ENCODE peak calls at places on chromosomes 12 and 14, in nine cellular contexts. One of them, this sample, is unnamed.

GRCh38 chr12:121634836-121635235 is 8.5 kb downstream of the ORAI1 start:
- DNase-seq in NAMALWA: no peak
- DNase-seq in activated CD8-positive, alpha-beta T cell treated with anti-CD3 and anti-CD28 coated beads, Interleukin-2, amount 10 ng/mL, durations not matched to agents 7 days and 5 days: no peak
- DNase-seq in activated CD4-positive, alpha-beta T cell treated with anti-CD3 and anti-CD28 coated beads, Interleukin-2, amount 10 ng/mL, durations not matched to agents 7 days and 5 days: no peak
- DNase-seq in stimulated activated CD8-positive, alpha-beta memory T cell treated with anti-CD3 and anti-CD28 coated beads, Interleukin-15, amount 100 ng/mL, for 24 hours: no peak
- DNase-seq in germinal center: no peak
- DNase-seq in left colon: no peak
- DNase-seq in retina: no peak
- DNase-seq in stimulated activated naive CD4-positive, alpha-beta T cell: no peak
- DNase-seq in this sample: no peak

GRCh38 chr12:110349521-110350151 is 53.9 kb downstream of the ANAPC7 start:
- DNase-seq in NAMALWA: peak; percentile 55
- DNase-seq in stimulated activated CD8-positive, alpha-beta memory T cell treated with anti-CD3 and anti-CD28 coated beads, Interleukin-15, amount 100 ng/mL, for 24 hours: no peak
- DNase-seq in stimulated activated naive CD4-positive, alpha-beta T cell: peak; percentile 35
- DNase-seq in retina: no peak
- DNase-seq in left colon: no peak
- DNase-seq in germinal center: no peak
- DNase-seq in activated CD4-positive, alpha-beta T cell treated with anti-CD3 and anti-CD28 coated beads, Interleukin-2, amount 10 ng/mL, durations not matched to agents 7 days and 5 days: peak; percentile 59
- DNase-seq in activated CD8-positive, alpha-beta T cell treated with anti-CD3 and anti-CD28 coated beads, Interleukin-2, amount 10 ng/mL, durations not matched to agents 7 days and 5 days: peak; percentile 61
- DNase-seq in this sample: peak; percentile 42

GRCh38 chr14:98867726-98868125 is 404.3 kb downstream of the BCL11B start:
- DNase-seq in activated CD4-positive, alpha-beta T cell treated with anti-CD3 and anti-CD28 coated beads, Interleukin-2, amount 10 ng/mL, durations not matched to agents 7 days and 5 days: no peak
- DNase-seq in stimulated activated naive CD4-positive, alpha-beta T cell: no peak
- DNase-seq in germinal center: no peak
- DNase-seq in stimulated activated CD8-positive, alpha-beta memory T cell treated with anti-CD3 and anti-CD28 coated beads, Interleukin-15, amount 100 ng/mL, for 24 hours: no peak
- DNase-seq in retina: no peak
- DNase-seq in activated CD8-positive, alpha-beta T cell treated with anti-CD3 and anti-CD28 coated beads, Interleukin-2, amount 10 ng/mL, durations not matched to agents 7 days and 5 days: no peak
- DNase-seq in left colon: no peak
- DNase-seq in NAMALWA: no peak
- DNase-seq in this sample: no peak

GRCh38 chr12:13071305-13072280 is 27.4 kb downstream of the FAM234B start:
- DNase-seq in stimulated activated CD8-positive, alpha-beta memory T cell treated with anti-CD3 and anti-CD28 coated beads, Interleukin-15, amount 100 ng/mL, for 24 hours: no peak
- DNase-seq in stimulated activated naive CD4-positive, alpha-beta T cell: no peak
- DNase-seq in germinal center: no peak
- DNase-seq in activated CD4-positive, alpha-beta T cell treated with anti-CD3 and anti-CD28 coated beads, Interleukin-2, amount 10 ng/mL, durations not matched to agents 7 days and 5 days: no peak
- DNase-seq in activated CD8-positive, alpha-beta T cell treated with anti-CD3 and anti-CD28 coated beads, Interleukin-2, amount 10 ng/mL, durations not matched to agents 7 days and 5 days: no peak
- DNase-seq in NAMALWA: no peak
- DNase-seq in retina: no peak
- DNase-seq in left colon: no peak
- DNase-seq in this sample: no peak

GRCh38 chr14:55398679-55399078 is 13.0 kb downstream of the ATG14 start:
- DNase-seq in stimulated activated naive CD4-positive, alpha-beta T cell: no peak
- DNase-seq in germinal center: no peak
- DNase-seq in left colon: no peak
- DNase-seq in activated CD8-positive, alpha-beta T cell treated with anti-CD3 and anti-CD28 coated beads, Interleukin-2, amount 10 ng/mL, durations not matched to agents 7 days and 5 days: no peak
- DNase-seq in stimulated activated CD8-positive, alpha-beta memory T cell treated with anti-CD3 and anti-CD28 coated beads, Interleukin-15, amount 100 ng/mL, for 24 hours: no peak
- DNase-seq in activated CD4-positive, alpha-beta T cell treated with anti-CD3 and anti-CD28 coated beads, Interleukin-2, amount 10 ng/mL, durations not matched to agents 7 days and 5 days: no peak
- DNase-seq in retina: no peak
- DNase-seq in NAMALWA: no peak
- DNase-seq in this sample: no peak

GRCh38 chr14:24871302-24871701 is 178.6 kb downstream of the STXBP6 start:
- DNase-seq in activated CD4-positive, alpha-beta T cell treated with anti-CD3 and anti-CD28 coated beads, Interleukin-2, amount 10 ng/mL, durations not matched to agents 7 days and 5 days: no peak
- DNase-seq in stimulated activated naive CD4-positive, alpha-beta T cell: no peak
- DNase-seq in germinal center: no peak
- DNase-seq in NAMALWA: no peak
- DNase-seq in left colon: no peak
- DNase-seq in activated CD8-positive, alpha-beta T cell treated with anti-CD3 and anti-CD28 coated beads, Interleukin-2, amount 10 ng/mL, durations not matched to agents 7 days and 5 days: no peak
- DNase-seq in stimulated activated CD8-positive, alpha-beta memory T cell treated with anti-CD3 and anti-CD28 coated beads, Interleukin-15, amount 100 ng/mL, for 24 hours: no peak
- DNase-seq in retina: no peak
- DNase-seq in this sample: no peak

GRCh38 chr12:10220398-10221077 is 7.9 kb downstream of the GABARAPL1 start:
- DNase-seq in stimulated activated naive CD4-positive, alpha-beta T cell: no peak
- DNase-seq in left colon: peak; percentile 11
- DNase-seq in retina: no peak
- DNase-seq in activated CD8-positive, alpha-beta T cell treated with anti-CD3 and anti-CD28 coated beads, Interleukin-2, amount 10 ng/mL, durations not matched to agents 7 days and 5 days: no peak
- DNase-seq in germinal center: no peak
- DNase-seq in activated CD4-positive, alpha-beta T cell treated with anti-CD3 and anti-CD28 coated beads, Interleukin-2, amount 10 ng/mL, durations not matched to agents 7 days and 5 days: no peak
- DNase-seq in stimulated activated CD8-positive, alpha-beta memory T cell treated with anti-CD3 and anti-CD28 coated beads, Interleukin-15, amount 100 ng/mL, for 24 hours: no peak
- DNase-seq in NAMALWA: no peak
- DNase-seq in this sample: no peak

GRCh38 chr12:87981495-87981894 is 47.7 kb downstream of the C12orf50 start:
- DNase-seq in left colon: no peak
- DNase-seq in NAMALWA: no peak
- DNase-seq in activated CD8-positive, alpha-beta T cell treated with anti-CD3 and anti-CD28 coated beads, Interleukin-2, amount 10 ng/mL, durations not matched to agents 7 days and 5 days: no peak
- DNase-seq in germinal center: no peak
- DNase-seq in activated CD4-positive, alpha-beta T cell treated with anti-CD3 and anti-CD28 coated beads, Interleukin-2, amount 10 ng/mL, durations not matched to agents 7 days and 5 days: no peak
- DNase-seq in stimulated activated naive CD4-positive, alpha-beta T cell: no peak
- DNase-seq in stimulated activated CD8-positive, alpha-beta memory T cell treated with anti-CD3 and anti-CD28 coated beads, Interleukin-15, amount 100 ng/mL, for 24 hours: no peak
- DNase-seq in retina: no peak
- DNase-seq in this sample: no peak

GRCh38 chr12:26918321-26919215 is 19.2 kb downstream of the INTS13 start:
- DNase-seq in left colon: no peak
- DNase-seq in germinal center: no peak
- DNase-seq in retina: peak; percentile 6
- DNase-seq in activated CD4-positive, alpha-beta T cell treated with anti-CD3 and anti-CD28 coated beads, Interleukin-2, amount 10 ng/mL, durations not matched to agents 7 days and 5 days: no peak
- DNase-seq in stimulated activated naive CD4-positive, alpha-beta T cell: no peak
- DNase-seq in NAMALWA: no peak
- DNase-seq in activated CD8-positive, alpha-beta T cell treated with anti-CD3 and anti-CD28 coated beads, Interleukin-2, amount 10 ng/mL, durations not matched to agents 7 days and 5 days: no peak
- DNase-seq in stimulated activated CD8-positive, alpha-beta memory T cell treated with anti-CD3 and anti-CD28 coated beads, Interleukin-15, amount 100 ng/mL, for 24 hours: no peak
- DNase-seq in this sample: no peak

This sample was measured in T-cell.